ENCODE peak calls at places on chromosomes 5 and 9, in ten cellular contexts. N, U, K, E, D, Y, X, I, Z and P are unnamed samples.

GRCh38 chr5:132114150-132115121 is 40.8 kb downstream of the CSF2 start:
- DNase-seq in Z (no peak), D (no peak), U (no peak), K (no peak), Y (no peak), E (no peak), X (no peak), N (no peak), I (no peak), P (no peak)

GRCh38 chr9:129548571-129549135 is 72.2 kb downstream of the C9orf50 start:
- DNase-seq in K (no peak), N (no peak), I (no peak), D (no peak), X (no peak), Y (no peak), E (no peak), U (no peak), Z (no peak), P (no peak)

GRCh38 chr5:58002318-58002717 is 457.6 kb downstream of the PLK2 start:
- DNase-seq in K (no peak), D (no peak), E (no peak), I (no peak), X (no peak), Y (no peak), N (no peak), Z (no peak), U (no peak), P (peak)

GRCh38 chr5:59218424-59219045 is 635.7 kb downstream of the RAB3C start:
- DNase-seq in I (no peak), D (no peak), E (no peak), N (no peak), Y (peak), K (no peak), Z (no peak), U (no peak), X (no peak), P (peak)

GRCh38 chr9:111961011-111961410 is 64.4 kb downstream of the UGCG start:
- DNase-seq in Y (no peak), D (no peak), E (no peak), I (no peak), N (peak), Z (no peak), U (no peak), K (no peak), X (no peak), P (peak)

GRCh38 chr5:133754575-133755169 is 142.3 kb upstream of the FSTL4 start:
- DNase-seq in Z (no peak), N (peak), K (peak), U (peak), I (no peak), D (no peak), Y (peak), X (no peak), E (no peak), P (peak)

GRCh38 chr5:40399349-40399748 is 280.4 kb upstream of the PTGER4 start:
- DNase-seq in Y (no peak), E (peak), D (no peak), I (no peak), X (no peak), K (no peak), U (no peak), Z (no peak), N (no peak), P (no peak)

GRCh38 chr9:87464110-87464991 is 33.3 kb upstream of the DAPK1 start:
- DNase-seq in Y (no peak), Z (peak), X (no peak), U (no peak), N (no peak), E (no peak), K (peak), I (no peak), D (peak), P (peak)

GRCh38 chr9:18890372-18890771 is 142.6 kb downstream of the SAXO1 start:
- DNase-seq in U (no peak), D (no peak), I (no peak), X (no peak), N (no peak), E (no peak), Z (no peak), K (no peak), Y (no peak), P (peak)

GRCh38 chr9:38038307-38039089 is 30.5 kb downstream of the SHB start:
- DNase-seq in Z (no peak), D (no peak), E (no peak), N (no peak), I (no peak), Y (no peak), U (no peak), X (no peak), K (no peak), P (no peak)

GRCh38 chr5:168600409-168600808 is 21.2 kb upstream of the PANK3 start:
- DNase-seq in I (no peak), Z (no peak), K (no peak), X (no peak), E (no peak), D (no peak), Y (no peak), U (peak), N (no peak), P (no peak)

GRCh38 chr5:168989731-168990505 is 311.0 kb downstream of the SLIT3 start:
- DNase-seq in Z (no peak), E (no peak), K (no peak), Y (peak), X (no peak), I (no peak), D (no peak), N (no peak), U (no peak), P (no peak)